ENCODE peak calls at places on chromosome 19, in five cellular contexts. V, W, K, A and T are unnamed samples.

GRCh38 chr19:34254552-34255432 is at the start of gene GARRE1:
- DNase-seq in V (no peak), W (peak; percentile 67), K (no peak), A (peak; percentile 23), T (no peak)

GRCh38 chr19:1065606-1066109 is 1.3 kb upstream of the ARHGAP45 start:
- DNase-seq in V (no peak), W (no peak), K (no peak), A (peak; percentile 56), T (no peak)

GRCh38 chr19:8567522-8568172 is 9.6 kb downstream of the MYO1F start:
- DNase-seq in V (no peak), W (no peak), K (no peak), A (no peak), T (no peak)

GRCh38 chr19:49887037-49887652 is 9.5 kb downstream of the IL4I1 start:
- DNase-seq in V (no peak), W (no peak), K (no peak), A (no peak), T (no peak)

GRCh38 chr19:47107201-47107952 is 6.2 kb downstream of the ZC3H4 start:
- DNase-seq in V (no peak), W (no peak), K (no peak), A (peak; percentile 56), T (no peak)

GRCh38 chr19:7918615-7919421 is 1.3 kb upstream of the SNAPC2 start:
- DNase-seq in V (no peak), W (no peak), K (no peak), A (no peak), T (no peak)

GRCh38 chr19:19145281-19145999 is 7.2 kb upstream of the TMEM161A start:
- DNase-seq in V (no peak), W (no peak), K (no peak), A (no peak), T (no peak)

GRCh38 chr19:9917322-9917721 is 19.0 kb downstream of the OLFM2 start:
- DNase-seq in V (no peak), W (peak; percentile 63), K (no peak), A (peak; percentile 53), T (no peak)

GRCh38 chr19:52748336-52748950 is 13.6 kb upstream of the ZNF611 start:
- DNase-seq in V (no peak), W (peak; percentile 38), K (no peak), A (peak; percentile 55), T (no peak)

GRCh38 chr19:33689138-33689746 is 67.5 kb downstream of the CHST8 start:
- DNase-seq in V (no peak), W (no peak), K (no peak), A (no peak), T (no peak)

GRCh38 chr19:33005440-33005839 is 33.4 kb downstream of the FAAP24 start:
- DNase-seq in V (no peak), W (no peak), K (no peak), A (peak; percentile 70), T (no peak)

GRCh38 chr19:13023666-13024065 is 28.4 kb downstream of the NFIX start:
- DNase-seq in V (no peak), W (peak; percentile 63), K (no peak), A (no peak), T (no peak)

GRCh38 chr19:29873801-29874575 is 62.2 kb downstream of the CCNE1 start:
- DNase-seq in V (no peak), W (no peak), K (no peak), A (no peak), T (no peak)

GRCh38 chr19:50162988-50163387 is at the start of gene IZUMO2:
- DNase-seq in V (no peak), W (no peak), K (no peak), A (no peak), T (no peak)

GRCh38 chr19:870963-871401 is 11.5 kb downstream of the CFD start:
- DNase-seq in V (no peak), W (no peak), K (peak; percentile 60), A (no peak), T (no peak)

GRCh38 chr19:49637865-49638350 is 2.0 kb downstream of the RRAS start:
- DNase-seq in V (peak; percentile 55), W (peak; percentile 92), K (no peak), A (peak; percentile 87), T (no peak)

GRCh38 chr19:37778613-37779138 is 710 bp downstream of the ZNF573 start:
- DNase-seq in V (no peak), W (peak; percentile 26), K (no peak), A (peak; percentile 61), T (no peak)

GRCh38 chr19:42311612-42312160 is 1.4 kb upstream of the TMEM145 start:
- DNase-seq in V (no peak), W (no peak), K (no peak), A (peak; percentile 38), T (no peak)

GRCh38 chr19:42412223-42412622 is 15.0 kb downstream of the LIPE start:
- DNase-seq in V (no peak), W (no peak), K (peak; percentile 71), A (no peak), T (no peak)

GRCh38 chr19:13132471-13133166 is 14.6 kb downstream of the NACC1 start:
- DNase-seq in V (no peak), W (peak; percentile 36), K (no peak), A (no peak), T (no peak)

GRCh38 chr19:11154683-11155047 is 917 bp downstream of the SPC24 start:
- DNase-seq in V (no peak), W (no peak), K (no peak), A (no peak), T (no peak)

GRCh38 chr19:32041681-32042292 is 303.6 kb upstream of the ZNF507 start:
- DNase-seq in V (no peak), W (peak; percentile 48), K (no peak), A (peak; percentile 2), T (peak; percentile 18)

GRCh38 chr19:12137541-12137940 is 2.6 kb downstream of the ZNF20 start:
- DNase-seq in V (no peak), W (no peak), K (no peak), A (no peak), T (no peak)

GRCh38 chr19:43481701-43482100 is 16.3 kb upstream of the LYPD3 start:
- DNase-seq in V (no peak), W (no peak), K (no peak), A (no peak), T (no peak)

GRCh38 chr19:38190061-38190460 is 34.0 kb downstream of the DPF1 start:
- DNase-seq in V (no peak), W (no peak), K (no peak), A (no peak), T (no peak)

GRCh38 chr19:29121684-29122083 is 91.3 kb downstream of the UQCRFS1 start:
- DNase-seq in V (no peak), W (no peak), K (no peak), A (no peak), T (no peak)

GRCh38 chr19:44539236-44539819 is 9.9 kb upstream of the CEACAM20 start:
- DNase-seq in V (no peak), W (no peak), K (no peak), A (peak; percentile 74), T (no peak)

GRCh38 chr19:4566402-4567051 is 7.0 kb upstream of the SEMA6B start:
- DNase-seq in V (no peak), W (no peak), K (no peak), A (no peak), T (no peak)

GRCh38 chr19:10271543-10272086 is 695 bp downstream of the ICAM1 start:
- DNase-seq in V (no peak), W (peak; percentile 45), K (no peak), A (no peak), T (no peak)

GRCh38 chr19:46931197-46931596 is 70.4 kb downstream of the ARHGAP35 start:
- DNase-seq in V (no peak), W (no peak), K (no peak), A (no peak), T (no peak)

DNA sequence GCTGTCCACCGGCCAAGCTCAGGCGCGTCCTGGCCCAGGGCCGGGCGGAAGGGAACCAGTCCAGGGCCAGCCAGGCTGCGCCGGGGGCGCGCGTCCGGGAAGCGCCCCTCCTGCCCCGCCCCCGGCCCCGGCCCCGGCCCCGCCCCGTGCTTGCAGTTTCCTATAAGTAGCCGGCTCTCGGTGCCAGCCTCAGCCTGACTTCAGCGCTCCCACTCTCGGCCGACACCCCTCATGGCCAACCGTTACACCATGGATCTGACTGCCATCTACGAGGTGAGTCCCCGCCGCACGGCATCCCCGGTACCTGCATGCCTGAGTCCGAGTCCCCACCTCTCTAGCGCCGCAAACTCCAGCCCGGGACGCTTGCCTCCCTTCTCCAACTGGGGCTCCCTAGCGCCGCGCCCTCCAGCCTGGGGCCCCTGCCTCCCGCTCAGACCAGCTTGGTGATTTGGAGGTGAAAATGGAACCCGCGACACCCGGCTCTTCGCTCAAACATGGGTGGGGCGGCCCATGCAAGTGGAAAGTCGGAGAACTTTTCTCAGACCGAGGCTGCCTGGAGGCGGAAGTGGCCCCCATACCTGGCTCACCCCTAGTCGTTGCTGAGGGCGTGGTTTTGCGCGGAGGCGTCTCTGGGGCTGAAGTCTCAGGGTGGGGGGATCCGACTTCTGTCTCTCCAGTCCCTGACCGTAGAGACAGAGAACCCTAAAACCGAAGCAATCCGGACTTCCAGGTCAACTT is at the start of gene ZFP36:
- DNase-seq in V (peak; percentile 91), W (peak; percentile 95), K (no peak), A (peak; percentile 85), T (no peak)
- TF ChIP-seq CTCF in V (peak; percentile 50), W (no peak), K (peak; percentile 8), A (no peak), T (no peak)

DNA sequence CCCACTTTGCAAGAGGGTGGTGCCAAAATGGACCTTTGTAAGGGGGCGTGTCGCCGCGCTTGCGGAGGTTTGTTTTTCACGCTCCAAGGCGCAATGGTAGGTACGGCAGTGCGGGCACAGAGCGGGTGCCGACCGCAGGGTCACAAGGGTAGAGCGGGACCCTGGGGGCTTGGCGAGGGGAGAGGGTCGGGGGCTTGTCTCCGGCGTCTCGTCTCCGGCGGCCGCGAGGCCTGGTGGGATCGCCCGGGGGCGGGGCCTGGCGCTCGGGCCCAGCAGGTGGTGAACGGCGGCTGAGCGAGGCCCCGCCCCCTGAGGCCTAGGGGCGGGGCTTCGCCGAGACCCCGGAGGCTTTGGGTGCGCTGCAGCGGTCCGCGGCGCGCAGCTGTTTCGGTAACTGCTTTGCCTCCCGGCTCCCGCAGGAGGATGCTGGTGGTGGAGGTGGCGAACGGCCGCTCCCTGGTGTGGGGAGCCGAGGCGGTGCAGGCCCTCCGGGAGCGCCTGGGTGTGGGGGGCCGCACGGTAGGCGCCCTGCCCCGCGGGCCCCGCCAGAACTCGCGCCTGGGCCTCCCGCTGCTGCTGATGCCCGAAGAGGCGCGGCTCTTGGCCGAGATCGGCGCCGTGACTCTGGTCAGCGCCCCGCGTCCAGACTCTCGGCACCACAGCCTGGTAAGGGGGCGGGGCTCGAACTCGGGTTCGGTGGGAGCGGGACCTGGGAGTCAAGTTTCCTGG is at the start of gene TSEN34:
- DNase-seq in V (peak; percentile 56), W (peak; percentile 89), K (no peak), A (peak; percentile 86), T (no peak)
- H3K4me3 ChIP-seq in V (peak within 1 kb of the TSS; percentile 65), W (peak within 1 kb of the TSS; percentile 73), K (peak within 1 kb of the TSS; percentile 76), A (peak within 1 kb of the TSS; percentile 76), T (peak within 1 kb of the TSS; percentile 72)

DNA sequence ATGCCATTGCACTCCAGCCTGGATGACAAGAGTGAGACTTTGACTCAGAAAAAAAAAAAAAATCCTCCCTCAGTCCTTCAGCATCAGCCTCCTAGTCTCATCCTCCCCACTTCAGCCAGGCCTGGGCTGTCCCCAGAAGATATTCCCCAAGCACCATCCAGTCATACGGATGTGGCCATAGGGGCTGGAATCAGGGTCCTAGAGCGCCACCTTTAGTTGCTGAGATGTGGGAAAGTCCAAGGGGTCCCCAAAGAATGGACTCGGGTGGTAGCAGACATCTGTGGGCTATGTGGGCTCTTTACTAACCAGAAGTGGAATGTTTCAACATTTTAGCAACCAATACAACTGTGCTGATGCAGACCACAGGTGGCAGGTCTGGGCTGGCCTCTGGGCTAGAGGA is 3.1 kb upstream of the TYROBP start:
- DNase-seq in V (no peak), W (no peak), K (no peak), A (no peak), T (no peak)
- TF ChIP-seq CTCF in V (no peak), W (no peak), K (peak; percentile 2), A (no peak), T (no peak)

GRCh38 chr19:40598918-40599307 is 2.3 kb upstream of the LTBP4 start:
- DNase-seq in V (no peak), W (no peak), K (no peak), A (no peak), T (no peak)
- H3K4me3 ChIP-seq in V (no peak overlapping the region), W (no peak overlapping the region), K (no peak overlapping the region), A (no peak overlapping the region), T (no peak overlapping the region)